ENCODE peak calls at places on chromosomes 11 and 22, in seven cellular contexts. One of them, this sample, is unnamed.

GRCh38 chr11:133219543-133219942 is 312.8 kb downstream of the OPCML start:
- DNase-seq in stomach: no peak
- DNase-seq in amniotic epithelial cell: no peak
- DNase-seq in iPS-NIHi11: peak
- DNase-seq in Right ventricle myocardium inferior: no peak
- DNase-seq in aorta: no peak
- DNase-seq in endodermal cell: no peak
- DNase-seq in this sample: peak

GRCh38 chr22:20566420-20567260 is 59.2 kb downstream of the MED15 start:
- DNase-seq in stomach: peak
- DNase-seq in amniotic epithelial cell: peak
- DNase-seq in iPS-NIHi11: no peak
- DNase-seq in Right ventricle myocardium inferior: no peak
- DNase-seq in aorta: peak
- DNase-seq in endodermal cell: no peak
- DNase-seq in this sample: no peak

GRCh38 chr11:63609971-63610580 is 4.2 kb downstream of the PLAAT3 start:
- DNase-seq in stomach: peak
- DNase-seq in amniotic epithelial cell: no peak
- DNase-seq in iPS-NIHi11: no peak
- DNase-seq in Right ventricle myocardium inferior: no peak
- DNase-seq in aorta: no peak
- DNase-seq in endodermal cell: peak
- DNase-seq in this sample: no peak

GRCh38 chr11:101759771-101760450 is 154.9 kb upstream of the CEP126 start:
- DNase-seq in stomach: no peak
- DNase-seq in amniotic epithelial cell: no peak
- DNase-seq in iPS-NIHi11: no peak
- DNase-seq in Right ventricle myocardium inferior: no peak
- DNase-seq in aorta: no peak
- DNase-seq in endodermal cell: no peak
- DNase-seq in this sample: no peak

GRCh38 chr11:117175104-117175503 is 3.4 kb upstream of the SIDT2 start:
- DNase-seq in stomach: peak
- DNase-seq in amniotic epithelial cell: no peak
- DNase-seq in iPS-NIHi11: no peak
- DNase-seq in Right ventricle myocardium inferior: no peak
- DNase-seq in aorta: no peak
- DNase-seq in endodermal cell: no peak
- DNase-seq in this sample: no peak

GRCh38 chr22:46364341-46365165 is 29.0 kb downstream of the TRMU start:
- DNase-seq in stomach: no peak
- DNase-seq in amniotic epithelial cell: no peak
- DNase-seq in iPS-NIHi11: no peak
- DNase-seq in Right ventricle myocardium inferior: peak
- DNase-seq in aorta: no peak
- DNase-seq in endodermal cell: no peak
- DNase-seq in this sample: peak

GRCh38 chr11:107858217-107859070 is at the start of gene SLC35F2:
- DNase-seq in stomach: peak
- DNase-seq in amniotic epithelial cell: no peak
- DNase-seq in iPS-NIHi11: peak
- DNase-seq in Right ventricle myocardium inferior: peak
- DNase-seq in aorta: peak
- DNase-seq in endodermal cell: peak
- DNase-seq in this sample: peak

GRCh38 chr11:59040607-59041006 is 45.5 kb upstream of the GLYATL1B start:
- DNase-seq in stomach: no peak
- DNase-seq in amniotic epithelial cell: no peak
- DNase-seq in iPS-NIHi11: no peak
- DNase-seq in Right ventricle myocardium inferior: no peak
- DNase-seq in aorta: no peak
- DNase-seq in endodermal cell: no peak
- DNase-seq in this sample: no peak

GRCh38 chr11:117881217-117881616 is 4.8 kb upstream of the FXYD6 start:
- DNase-seq in stomach: no peak
- DNase-seq in amniotic epithelial cell: no peak
- DNase-seq in iPS-NIHi11: no peak
- DNase-seq in Right ventricle myocardium inferior: no peak
- DNase-seq in aorta: no peak
- DNase-seq in endodermal cell: peak
- DNase-seq in this sample: no peak

GRCh38 chr11:57614234-57614772 is 16.8 kb downstream of the SERPING1 start:
- DNase-seq in stomach: no peak
- DNase-seq in amniotic epithelial cell: no peak
- DNase-seq in iPS-NIHi11: no peak
- DNase-seq in Right ventricle myocardium inferior: no peak
- DNase-seq in aorta: no peak
- DNase-seq in endodermal cell: no peak
- DNase-seq in this sample: no peak

GRCh38 chr11:68783216-68783821 is 32.0 kb upstream of the TESMIN start:
- DNase-seq in stomach: no peak
- DNase-seq in amniotic epithelial cell: no peak
- DNase-seq in iPS-NIHi11: no peak
- DNase-seq in Right ventricle myocardium inferior: no peak
- DNase-seq in aorta: peak
- DNase-seq in endodermal cell: no peak
- DNase-seq in this sample: no peak

GRCh38 chr22:22431271-22432220 is 77.0 kb downstream of the ZNF280B start:
- DNase-seq in stomach: peak
- DNase-seq in amniotic epithelial cell: peak
- DNase-seq in iPS-NIHi11: peak
- DNase-seq in Right ventricle myocardium inferior: no peak
- DNase-seq in aorta: no peak
- DNase-seq in endodermal cell: peak
- DNase-seq in this sample: peak

This sample was measured in H7.